ENCODE peak calls at places on chromosomes 1 and 21, in five cellular contexts. One of them, this sample, is unnamed.

GRCh38 chr1:3714284-3714741 is 37.9 kb upstream of the CCDC27 start:
- DNase-seq in suprapubic skin: no peak
- DNase-seq in fibroblast of lung: no peak
- DNase-seq in fibroblast of the aortic adventitia: no peak
- DNase-seq in SK-N-SH: no peak
- DNase-seq in this sample: no peak

GRCh38 chr1:29830916-29831315 is 594.6 kb downstream of the PTPRU start:
- DNase-seq in SK-N-SH: no peak
- DNase-seq in fibroblast of lung: no peak
- DNase-seq in suprapubic skin: no peak
- DNase-seq in fibroblast of the aortic adventitia: no peak
- DNase-seq in this sample: no peak

GRCh38 chr1:38125837-38126520 is 79.4 kb upstream of the POU3F1 start:
- DNase-seq in fibroblast of the aortic adventitia: no peak
- DNase-seq in suprapubic skin: no peak
- DNase-seq in fibroblast of lung: no peak
- DNase-seq in SK-N-SH: no peak
- DNase-seq in this sample: no peak

GRCh38 chr1:228459091-228459993 is 27.8 kb upstream of the RNF187 start:
- DNase-seq in fibroblast of lung: peak
- DNase-seq in SK-N-SH: peak
- DNase-seq in suprapubic skin: no peak
- DNase-seq in fibroblast of the aortic adventitia: peak
- DNase-seq in this sample: no peak

GRCh38 chr1:226658538-226659125 is 80.5 kb downstream of the ITPKB start:
- DNase-seq in fibroblast of lung: no peak
- DNase-seq in suprapubic skin: no peak
- DNase-seq in SK-N-SH: no peak
- DNase-seq in fibroblast of the aortic adventitia: no peak
- DNase-seq in this sample: no peak

GRCh38 chr21:28294046-28294445 is 698.6 kb downstream of the LTN1 start:
- DNase-seq in fibroblast of lung: peak
- DNase-seq in SK-N-SH: no peak
- DNase-seq in suprapubic skin: no peak
- DNase-seq in fibroblast of the aortic adventitia: peak
- DNase-seq in this sample: no peak

GRCh38 chr1:175129997-175130648 is 62.5 kb downstream of the KIAA0040 start:
- DNase-seq in fibroblast of lung: peak
- DNase-seq in SK-N-SH: peak
- DNase-seq in fibroblast of the aortic adventitia: peak
- DNase-seq in suprapubic skin: no peak
- DNase-seq in this sample: no peak

GRCh38 chr1:40899230-40899870 is 37.2 kb upstream of the CITED4 start:
- DNase-seq in fibroblast of lung: no peak
- DNase-seq in suprapubic skin: no peak
- DNase-seq in SK-N-SH: no peak
- DNase-seq in fibroblast of the aortic adventitia: no peak
- DNase-seq in this sample: no peak

GRCh38 chr1:38003261-38004250 is 1.8 kb downstream of the FHL3 start:
- DNase-seq in suprapubic skin: peak
- DNase-seq in SK-N-SH: no peak
- DNase-seq in fibroblast of lung: peak
- DNase-seq in fibroblast of the aortic adventitia: peak
- DNase-seq in this sample: no peak

GRCh38 chr1:89259283-89259971 is 13.2 kb downstream of the GBP5 start:
- DNase-seq in SK-N-SH: no peak
- DNase-seq in fibroblast of lung: no peak
- DNase-seq in fibroblast of the aortic adventitia: no peak
- DNase-seq in suprapubic skin: no peak
- DNase-seq in this sample: no peak

GRCh38 chr1:95006681-95007080 is 66.1 kb downstream of the ALG14 start:
- DNase-seq in suprapubic skin: no peak
- DNase-seq in SK-N-SH: no peak
- DNase-seq in fibroblast of the aortic adventitia: no peak
- DNase-seq in fibroblast of lung: peak
- DNase-seq in this sample: no peak

GRCh38 chr1:234231061-234231892 is 142.0 kb upstream of the COA6 start:
- DNase-seq in fibroblast of lung: no peak
- DNase-seq in SK-N-SH: no peak
- DNase-seq in suprapubic skin: no peak
- DNase-seq in fibroblast of the aortic adventitia: no peak
- DNase-seq in this sample: no peak

GRCh38 chr1:3657578-3658230 is 5.4 kb downstream of the TP73 start:
- DNase-seq in fibroblast of lung: no peak
- DNase-seq in fibroblast of the aortic adventitia: no peak
- DNase-seq in suprapubic skin: no peak
- DNase-seq in SK-N-SH: no peak
- DNase-seq in this sample: no peak

GRCh38 chr1:51622455-51622913 is 5.6 kb downstream of the OSBPL9 start:
- DNase-seq in fibroblast of lung: peak
- DNase-seq in suprapubic skin: peak
- DNase-seq in SK-N-SH: no peak
- DNase-seq in fibroblast of the aortic adventitia: peak
- DNase-seq in this sample: no peak

GRCh38 chr1:178143730-178144343 is 49.9 kb downstream of the RASAL2 start:
- DNase-seq in fibroblast of the aortic adventitia: peak
- DNase-seq in SK-N-SH: no peak
- DNase-seq in suprapubic skin: no peak
- DNase-seq in fibroblast of lung: peak
- DNase-seq in this sample: no peak

GRCh38 chr1:155479205-155479604 is 83.4 kb downstream of the ASH1L start:
- DNase-seq in fibroblast of lung: peak
- DNase-seq in SK-N-SH: no peak
- DNase-seq in fibroblast of the aortic adventitia: peak
- DNase-seq in suprapubic skin: no peak
- DNase-seq in this sample: no peak

GRCh38 chr1:942411-942821 is 16.6 kb downstream of the NOC2L start:
- DNase-seq in fibroblast of lung: peak
- DNase-seq in fibroblast of the aortic adventitia: no peak
- DNase-seq in SK-N-SH: peak
- DNase-seq in suprapubic skin: no peak
- DNase-seq in this sample: no peak

GRCh38 chr1:193747579-193747978 is 561.2 kb upstream of the B3GALT2 start:
- DNase-seq in SK-N-SH: no peak
- DNase-seq in fibroblast of lung: peak
- DNase-seq in fibroblast of the aortic adventitia: no peak
- DNase-seq in suprapubic skin: no peak
- DNase-seq in this sample: no peak

GRCh38 chr1:245493029-245493428 is 338.2 kb downstream of the KIF26B start:
- DNase-seq in fibroblast of lung: no peak
- DNase-seq in suprapubic skin: no peak
- DNase-seq in SK-N-SH: no peak
- DNase-seq in fibroblast of the aortic adventitia: no peak
- DNase-seq in this sample: no peak

GRCh38 chr1:164880199-164880598 is 321.2 kb downstream of the PBX1 start:
- DNase-seq in SK-N-SH: no peak
- DNase-seq in fibroblast of the aortic adventitia: no peak
- DNase-seq in suprapubic skin: no peak
- DNase-seq in fibroblast of lung: no peak
- DNase-seq in this sample: no peak

GRCh38 chr1:209412036-209412435 is 171.5 kb upstream of the CAMK1G start:
- DNase-seq in fibroblast of lung: peak
- DNase-seq in suprapubic skin: no peak
- DNase-seq in fibroblast of the aortic adventitia: peak
- DNase-seq in SK-N-SH: no peak
- DNase-seq in this sample: no peak

GRCh38 chr1:50266509-50266908 is 156.7 kb downstream of the DMRTA2 start:
- DNase-seq in fibroblast of lung: no peak
- DNase-seq in fibroblast of the aortic adventitia: peak
- DNase-seq in suprapubic skin: no peak
- DNase-seq in SK-N-SH: no peak
- DNase-seq in this sample: no peak

GRCh38 chr1:93446837-93447451 is 974 bp upstream of the FNBP1L start:
- DNase-seq in suprapubic skin: no peak
- DNase-seq in fibroblast of the aortic adventitia: no peak
- DNase-seq in fibroblast of lung: no peak
- DNase-seq in SK-N-SH: no peak
- DNase-seq in this sample: no peak

GRCh38 chr1:189669846-189670245 is 807.8 kb downstream of the BRINP3 start:
- DNase-seq in suprapubic skin: no peak
- DNase-seq in SK-N-SH: no peak
- DNase-seq in fibroblast of the aortic adventitia: peak
- DNase-seq in fibroblast of lung: peak
- DNase-seq in this sample: no peak

GRCh38 chr1:231639819-231640218 is 13.2 kb downstream of the DISC1 start:
- DNase-seq in fibroblast of the aortic adventitia: no peak
- DNase-seq in SK-N-SH: peak
- DNase-seq in suprapubic skin: no peak
- DNase-seq in fibroblast of lung: no peak
- DNase-seq in this sample: no peak

GRCh38 chr1:228370941-228371740 is 35.5 kb downstream of the TRIM11 start:
- DNase-seq in fibroblast of lung: no peak
- DNase-seq in suprapubic skin: no peak
- DNase-seq in SK-N-SH: no peak
- DNase-seq in fibroblast of the aortic adventitia: no peak
- DNase-seq in this sample: peak

GRCh38 chr1:118928739-118929554 is 59.2 kb downstream of the TBX15 start:
- DNase-seq in fibroblast of lung: peak
- DNase-seq in SK-N-SH: no peak
- DNase-seq in fibroblast of the aortic adventitia: peak
- DNase-seq in suprapubic skin: no peak
- DNase-seq in this sample: no peak
- TF ChIP-seq CTCF in fibroblast of lung: no peak
- TF ChIP-seq CTCF in SK-N-SH: no peak
- TF ChIP-seq CTCF in fibroblast of the aortic adventitia: no peak
- TF ChIP-seq CTCF in suprapubic skin: no peak
- TF ChIP-seq CTCF in this sample: no peak

GRCh38 chr1:24319962-24320361 is 805 bp downstream of the GRHL3 start:
- DNase-seq in fibroblast of lung: no peak
- DNase-seq in fibroblast of the aortic adventitia: no peak
- DNase-seq in SK-N-SH: no peak
- DNase-seq in suprapubic skin: no peak
- DNase-seq in this sample: no peak

GRCh38 chr1:24322636-24323177 is 3.5 kb downstream of the GRHL3 start:
- DNase-seq in fibroblast of lung: peak
- DNase-seq in fibroblast of the aortic adventitia: peak
- DNase-seq in suprapubic skin: no peak
- DNase-seq in SK-N-SH: no peak
- DNase-seq in this sample: no peak

GRCh38 chr1:24323281-24323680 is 4.1 kb downstream of the GRHL3 start:
- DNase-seq in fibroblast of lung: no peak
- DNase-seq in suprapubic skin: no peak
- DNase-seq in fibroblast of the aortic adventitia: no peak
- DNase-seq in SK-N-SH: no peak
- DNase-seq in this sample: no peak

GRCh38 chr1:24321150-24321549 is 2.0 kb downstream of the GRHL3 start:
- DNase-seq in fibroblast of the aortic adventitia: no peak
- DNase-seq in fibroblast of lung: no peak
- DNase-seq in suprapubic skin: no peak
- DNase-seq in SK-N-SH: peak
- DNase-seq in this sample: no peak

GRCh38 chr1:24321712-24322635 is 2.8 kb downstream of the GRHL3 start:
- DNase-seq in suprapubic skin: peak
- DNase-seq in fibroblast of the aortic adventitia: peak
- DNase-seq in fibroblast of lung: peak
- DNase-seq in SK-N-SH: no peak
- DNase-seq in this sample: peak
- TF ChIP-seq CTCF in suprapubic skin: no peak
- TF ChIP-seq CTCF in fibroblast of the aortic adventitia: no peak
- TF ChIP-seq CTCF in fibroblast of lung: no peak
- TF ChIP-seq CTCF in SK-N-SH: no peak
- TF ChIP-seq CTCF in this sample: no peak

DNA sequence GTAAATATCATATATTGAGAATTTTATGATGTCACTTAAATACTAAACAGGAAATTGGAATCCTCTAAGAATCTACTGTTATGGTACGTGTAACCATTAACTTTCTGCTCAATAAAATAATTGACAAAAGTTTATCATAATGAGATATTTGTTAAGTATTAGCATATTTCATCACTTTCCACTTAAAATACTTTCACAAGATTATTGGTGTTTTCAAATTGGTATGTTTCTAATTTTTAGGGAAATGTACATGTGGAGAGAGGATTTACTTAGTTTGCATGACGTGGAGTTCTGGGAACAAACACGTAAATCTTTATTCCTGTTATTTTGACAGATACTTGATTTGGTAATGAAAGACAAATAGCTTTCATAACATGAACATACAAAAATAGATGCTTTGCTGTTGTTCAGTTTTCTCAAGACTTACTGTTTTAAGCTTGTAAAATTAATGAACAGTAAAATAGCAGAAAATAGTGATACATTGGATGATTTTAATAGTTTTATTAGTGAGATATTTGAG is 1.6 kb downstream of the SRSF11 start:
- DNase-seq in suprapubic skin: no peak
- DNase-seq in fibroblast of the aortic adventitia: no peak
- DNase-seq in SK-N-SH: no peak
- DNase-seq in fibroblast of lung: no peak
- DNase-seq in this sample: no peak
- TF ChIP-seq CTCF in suprapubic skin: no peak
- TF ChIP-seq CTCF in fibroblast of the aortic adventitia: no peak
- TF ChIP-seq CTCF in SK-N-SH: no peak
- TF ChIP-seq CTCF in fibroblast of lung: no peak
- TF ChIP-seq CTCF in this sample: no peak

GRCh38 chr1:201890806-201891450 is 2.2 kb downstream of the SHISA4 start:
- DNase-seq in suprapubic skin: no peak
- DNase-seq in fibroblast of lung: no peak
- DNase-seq in fibroblast of the aortic adventitia: no peak
- DNase-seq in SK-N-SH: no peak
- DNase-seq in this sample: no peak

GRCh38 chr1:201892211-201892610 is 3.5 kb downstream of the SHISA4 start:
- DNase-seq in fibroblast of lung: no peak
- DNase-seq in SK-N-SH: no peak
- DNase-seq in suprapubic skin: no peak
- DNase-seq in fibroblast of the aortic adventitia: no peak
- DNase-seq in this sample: no peak

GRCh38 chr1:201890223-201890622 is 1.5 kb downstream of the SHISA4 start:
- DNase-seq in suprapubic skin: no peak
- DNase-seq in fibroblast of the aortic adventitia: no peak
- DNase-seq in SK-N-SH: no peak
- DNase-seq in fibroblast of lung: no peak
- DNase-seq in this sample: no peak

GRCh38 chr1:201893431-201893830 is 4.7 kb downstream of the SHISA4 start:
- DNase-seq in fibroblast of the aortic adventitia: no peak
- DNase-seq in fibroblast of lung: no peak
- DNase-seq in SK-N-SH: no peak
- DNase-seq in suprapubic skin: no peak
- DNase-seq in this sample: no peak

DNA sequence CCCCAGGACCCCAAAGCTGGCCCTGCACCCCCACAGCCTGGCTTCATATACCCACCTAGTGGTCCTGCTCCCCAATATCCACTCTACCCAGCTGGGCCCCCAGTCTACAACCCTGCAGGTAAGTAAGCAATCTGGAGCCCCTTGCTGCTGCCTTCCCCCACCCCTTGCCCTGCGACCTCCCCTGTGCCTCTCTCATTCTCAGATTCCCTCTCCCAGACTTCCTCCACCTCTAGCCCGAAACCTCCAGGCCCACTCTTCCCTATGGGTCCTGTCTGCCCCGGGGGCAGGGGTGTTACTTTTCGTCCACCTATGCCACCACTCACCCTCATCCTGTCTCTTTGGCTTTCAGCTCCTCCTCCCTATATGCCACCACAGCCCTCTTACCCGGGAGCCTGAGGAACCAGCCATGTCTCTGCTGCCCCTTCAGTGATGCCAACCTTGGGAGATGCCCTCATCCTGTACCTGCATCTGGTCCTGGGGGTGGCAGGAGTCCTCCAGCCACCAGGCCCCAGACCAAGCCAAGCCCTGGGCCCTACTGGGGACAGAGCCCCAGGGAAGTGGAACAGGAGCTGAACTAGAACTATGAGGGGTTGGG is 2.9 kb downstream of the SHISA4 start:
- DNase-seq in suprapubic skin: no peak
- DNase-seq in fibroblast of the aortic adventitia: no peak
- DNase-seq in SK-N-SH: no peak
- DNase-seq in fibroblast of lung: no peak
- DNase-seq in this sample: no peak
- TF ChIP-seq CTCF in suprapubic skin: no peak
- TF ChIP-seq CTCF in fibroblast of the aortic adventitia: no peak
- TF ChIP-seq CTCF in SK-N-SH: no peak
- TF ChIP-seq CTCF in fibroblast of lung: no peak
- TF ChIP-seq CTCF in this sample: no peak